ENCODE peak calls at places on chromosomes 6 and 20, in six cellular contexts. C is endothelial cell, U is Peyer's patch, X is choroid plexus epithelial cell, Q is glutamatergic neuron, V is astrocyte of the cerebellum. G is an unnamed sample.

GRCh38 chr20:440148-440547 is 22.2 kb downstream of the TBC1D20 start:
- DNase-seq in C (no peak), U (no peak), X (no peak), Q (no peak), V (no peak), G (no peak)

GRCh38 chr6:1052262-1052661 is 259.6 kb upstream of the FOXQ1 start:
- DNase-seq in C (no peak), U (no peak), X (no peak), Q (no peak), V (no peak), G (no peak)

GRCh38 chr6:112988748-112989147 is 641.6 kb downstream of the RFPL4B start:
- DNase-seq in C (no peak), U (no peak), X (no peak), Q (no peak), V (no peak), G (no peak)

GRCh38 chr6:74654296-74654695 is 551.6 kb downstream of the COL12A1 start:
- DNase-seq in C (no peak), U (no peak), X (no peak), Q (no peak), V (no peak), G (no peak)

GRCh38 chr20:53642196-53643030 is 48.8 kb upstream of the ZNF217 start:
- DNase-seq in C (peak; percentile 26), U (peak; percentile 56), X (peak; percentile 66), Q (peak; percentile 32), V (no peak), G (no peak)

GRCh38 chr20:17390655-17391054 is 140.5 kb downstream of the BFSP1 start:
- DNase-seq in C (no peak), U (no peak), X (no peak), Q (no peak), V (no peak), G (no peak)

GRCh38 chr6:160312900-160313299 is 35.3 kb upstream of the SLC22A3 start:
- DNase-seq in C (no peak), U (no peak), X (no peak), Q (no peak), V (no peak), G (no peak)

GRCh38 chr6:67897998-67898607 is 737.0 kb upstream of the ADGRB3 start:
- DNase-seq in C (no peak), U (no peak), X (no peak), Q (no peak), V (no peak), G (no peak)

GRCh38 chr6:153947817-153948447 is 91.1 kb upstream of the OPRM1 start:
- DNase-seq in C (peak; percentile 46), U (no peak), X (peak; percentile 61), Q (peak; percentile 51), V (no peak), G (no peak)

GRCh38 chr6:754202-754601 is 61.3 kb upstream of the EXOC2 start:
- DNase-seq in C (no peak), U (no peak), X (no peak), Q (no peak), V (no peak), G (no peak)

GRCh38 chr6:54327631-54328030 is 19.4 kb downstream of the TINAG start:
- DNase-seq in C (no peak), U (no peak), X (no peak), Q (no peak), V (no peak), G (no peak)

GRCh38 chr6:108417027-108417426 is 122.2 kb downstream of the AFG1L start:
- DNase-seq in C (no peak), U (no peak), X (peak; percentile 59), Q (no peak), V (peak; percentile 6), G (peak; percentile 11)

GRCh38 chr20:53343433-53343832 is 250.2 kb downstream of the ZNF217 start:
- DNase-seq in C (no peak), U (no peak), X (no peak), Q (no peak), V (no peak), G (no peak)

GRCh38 chr6:42394881-42395620 is 56.7 kb downstream of the TRERF1 start:
- DNase-seq in C (no peak), U (peak; percentile 30), X (no peak), Q (no peak), V (no peak), G (no peak)

GRCh38 chr20:32780278-32780677 is 18.1 kb downstream of the DNMT3B start:
- DNase-seq in C (no peak), U (no peak), X (no peak), Q (no peak), V (no peak), G (no peak)

GRCh38 chr20:22106308-22106938 is 401.0 kb downstream of the PAX1 start:
- DNase-seq in C (peak; percentile 18), U (no peak), X (peak; percentile 37), Q (no peak), V (peak; percentile 26), G (peak; percentile 18)

GRCh38 chr6:106894978-106895702 is 79.4 kb downstream of the CD24 start:
- DNase-seq in C (no peak), U (no peak), X (peak; percentile 4), Q (no peak), V (no peak), G (no peak)

GRCh38 chr6:99013145-99013544 is 65.4 kb upstream of the FBXL4 start:
- DNase-seq in C (no peak), U (no peak), X (peak; percentile 92), Q (no peak), V (peak; percentile 92), G (peak; percentile 45)

GRCh38 chr6:131013495-131013894 is 49.5 kb downstream of the EPB41L2 start:
- DNase-seq in C (no peak), U (no peak), X (peak; percentile 96), Q (no peak), V (peak; percentile 88), G (peak; percentile 79)

GRCh38 chr6:30075094-30075986 is at the start of gene RNF39:
- DNase-seq in C (no peak), U (no peak), X (no peak), Q (peak; percentile 64), V (no peak), G (no peak)

GRCh38 chr20:6533321-6533720 is 234.2 kb upstream of the BMP2 start:
- DNase-seq in C (no peak), U (no peak), X (peak; percentile 61), Q (no peak), V (peak; percentile 88), G (no peak)

GRCh38 chr20:62874745-62875344 is 13.2 kb upstream of the TCFL5 start:
- DNase-seq in C (no peak), U (no peak), X (no peak), Q (no peak), V (no peak), G (no peak)

GRCh38 chr6:19369770-19370169 is 467.4 kb upstream of the ID4 start:
- DNase-seq in C (no peak), U (no peak), X (peak; percentile 77), Q (no peak), V (no peak), G (no peak)

GRCh38 chr6:124008689-124009371 is 205.2 kb downstream of the NKAIN2 start:
- DNase-seq in C (no peak), U (no peak), X (no peak), Q (no peak), V (no peak), G (no peak)

GRCh38 chr20:33842346-33842745 is 31.2 kb downstream of the CHMP4B start:
- DNase-seq in C (no peak), U (no peak), X (no peak), Q (no peak), V (no peak), G (no peak)

GRCh38 chr6:168330403-168330802 is 10.8 kb upstream of the DACT2 start:
- DNase-seq in C (no peak), U (no peak), X (no peak), Q (no peak), V (no peak), G (no peak)

GRCh38 chr6:168332020-168332419 is 12.4 kb upstream of the DACT2 start:
- DNase-seq in C (no peak), U (no peak), X (no peak), Q (no peak), V (no peak), G (no peak)

GRCh38 chr6:168333471-168333870 is 13.9 kb upstream of the DACT2 start:
- DNase-seq in C (no peak), U (no peak), X (no peak), Q (no peak), V (no peak), G (no peak)

GRCh38 chr6:168333039-168333438 is 13.5 kb upstream of the DACT2 start:
- DNase-seq in C (peak; percentile 44), U (no peak), X (peak; percentile 29), Q (no peak), V (no peak), G (no peak)

DNA sequence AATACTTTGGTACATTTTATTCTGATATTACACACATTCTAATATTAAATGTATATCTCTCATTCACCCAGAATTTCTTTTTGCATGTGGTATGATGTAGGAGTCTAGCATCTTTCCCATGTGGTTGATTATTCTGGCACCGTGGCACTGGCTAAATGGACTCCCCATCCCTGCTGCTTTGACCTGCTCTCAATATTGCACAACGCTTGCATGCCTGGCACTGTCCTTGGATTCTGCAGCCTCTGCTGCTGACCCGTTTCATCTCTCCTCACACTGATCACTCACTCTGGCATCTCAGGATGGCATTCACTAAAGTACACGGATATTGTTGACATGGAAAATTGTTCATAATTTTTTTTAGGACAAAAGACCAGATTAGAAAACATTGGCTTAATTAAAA is 11.5 kb upstream of the DACT2 start:
- DNase-seq in C (no peak), U (no peak), X (no peak), Q (no peak), V (no peak), G (no peak)
- TF ChIP-seq CTCF in C (no peak), U (no peak), X (no peak), Q (no peak), V (no peak), G (no peak)

DNA sequence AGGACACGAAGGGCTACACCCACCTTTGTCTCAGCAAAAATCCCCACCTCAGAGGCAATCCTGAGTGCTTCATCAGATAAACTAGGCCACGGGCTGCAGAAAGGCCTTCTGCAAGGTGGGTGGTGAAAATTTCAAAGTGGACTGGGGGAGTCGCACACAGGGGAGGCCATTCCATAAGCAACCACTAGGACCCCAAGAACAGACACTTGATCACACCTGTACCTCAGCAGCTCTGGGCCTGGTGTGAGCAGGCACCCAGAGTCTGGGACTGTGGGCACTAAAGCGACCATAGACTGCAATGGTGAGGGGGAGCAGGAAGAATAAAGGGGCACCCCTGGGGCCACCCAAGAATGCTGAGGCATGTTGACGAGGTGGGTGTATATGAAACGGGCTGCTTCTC is 52.6 kb downstream of the SERAC1 start:
- DNase-seq in C (no peak), U (no peak), X (no peak), Q (no peak), V (no peak), G (no peak)
- TF ChIP-seq CTCF in C (no peak), U (no peak), X (no peak), Q (peak; percentile 18), V (no peak), G (no peak)

DNA sequence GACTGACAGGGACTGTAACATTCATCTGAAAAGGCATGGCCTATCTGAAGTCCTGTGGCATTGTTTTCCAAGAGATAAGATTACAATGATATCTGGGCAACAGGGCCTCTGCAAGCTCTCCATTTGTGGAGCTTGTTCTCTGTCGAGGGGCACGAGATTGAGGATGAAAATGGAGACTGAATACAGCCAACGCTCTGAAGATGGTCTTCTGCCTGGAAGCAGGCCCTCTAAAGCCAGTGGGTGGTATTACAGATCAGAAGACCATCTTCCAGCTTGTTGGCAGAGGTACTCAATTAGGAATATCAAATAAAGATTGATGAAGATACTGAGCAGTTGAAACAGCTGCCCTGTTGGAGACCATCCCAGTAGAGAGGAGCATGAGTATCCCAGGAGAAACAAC is 288.2 kb downstream of the CENPW start:
- DNase-seq in C (no peak), U (no peak), X (no peak), Q (no peak), V (no peak), G (no peak)
- TF ChIP-seq CTCF in C (peak; percentile 39), U (no peak), X (peak; percentile 20), Q (no peak), V (no peak), G (no peak)

GRCh38 chr6:141675957-141676356 is 456.8 kb upstream of the GJE1 start:
- DNase-seq in C (no peak), U (no peak), X (peak; percentile 62), Q (no peak), V (no peak), G (no peak)
- TF ChIP-seq CTCF in C (no peak), U (no peak), X (peak; percentile 54), Q (no peak), V (peak; percentile 13), G (peak; percentile 41)